ENCODE peak calls at places on chromosome 10, in six cellular contexts. V is pancreas, Z is brain microvascular endothelial cell, N is ascending aorta, D is lung, C is WERI-Rb-1. Q is an unnamed sample.

GRCh38 chr10:19169684-19170083 is 121.1 kb downstream of the MALRD1 start:
- DNase-seq in V (no peak), Z (no peak), N (no peak), D (no peak), C (no peak), Q (no peak)

GRCh38 chr10:133127291-133128125 is 32.5 kb upstream of the KNDC1 start:
- DNase-seq in V (no peak), Z (no peak), N (no peak), D (no peak), C (peak; percentile 61), Q (peak; percentile 61)

GRCh38 chr10:98262571-98262970 is 5.4 kb downstream of the LOXL4 start:
- DNase-seq in V (peak; percentile 56), Z (no peak), N (no peak), D (no peak), C (peak; percentile 86), Q (peak; percentile 82)

GRCh38 chr10:69839696-69840345 is 38.1 kb downstream of the COL13A1 start:
- DNase-seq in V (no peak), Z (peak; percentile 46), N (no peak), D (no peak), C (peak; percentile 38), Q (no peak)

GRCh38 chr10:75600833-75601232 is 169.4 kb downstream of the LRMDA start:
- DNase-seq in V (no peak), Z (no peak), N (no peak), D (no peak), C (no peak), Q (no peak)

GRCh38 chr10:44477021-44477420 is 92.1 kb upstream of the CXCL12 start:
- DNase-seq in V (no peak), Z (peak; percentile 75), N (no peak), D (no peak), C (no peak), Q (peak; percentile 65)

GRCh38 chr10:112934193-112934592 is 15.9 kb upstream of the TCF7L2 start:
- DNase-seq in V (no peak), Z (no peak), N (no peak), D (no peak), C (no peak), Q (no peak)

GRCh38 chr10:4661572-4662255 is 164.3 kb upstream of the AKR1E2 start:
- DNase-seq in V (no peak), Z (no peak), N (no peak), D (peak; percentile 70), C (no peak), Q (no peak)

GRCh38 chr10:68106656-68107055 is 2.6 kb upstream of the MYPN start:
- DNase-seq in V (no peak), Z (peak; percentile 83), N (no peak), D (no peak), C (no peak), Q (no peak)

GRCh38 chr10:131848741-131849590 is 51.8 kb upstream of the PPP2R2D start:
- DNase-seq in V (peak; percentile 6), Z (no peak), N (no peak), D (no peak), C (no peak), Q (no peak)

GRCh38 chr10:61900829-61901783 is at the start of gene ARID5B:
- DNase-seq in V (peak; percentile 65), Z (peak; percentile 81), N (no peak), D (peak; percentile 37), C (peak; percentile 50), Q (no peak)

GRCh38 chr10:101139421-101139911 is 8.4 kb downstream of the TLX1 start:
- DNase-seq in V (no peak), Z (no peak), N (no peak), D (no peak), C (no peak), Q (no peak)

GRCh38 chr10:22821501-22821900 is 106.4 kb upstream of the ARMC3 start:
- DNase-seq in V (no peak), Z (peak; percentile 47), N (no peak), D (no peak), C (no peak), Q (no peak)

GRCh38 chr10:65284495-65285041 is 1641.3 kb upstream of the LRRTM3 start:
- DNase-seq in V (no peak), Z (no peak), N (no peak), D (no peak), C (no peak), Q (no peak)

GRCh38 chr10:10849306-10849705 is 168.4 kb upstream of the CELF2 start:
- DNase-seq in V (no peak), Z (no peak), N (no peak), D (no peak), C (no peak), Q (no peak)

GRCh38 chr10:129033354-129033729 is 433.7 kb upstream of the MGMT start:
- DNase-seq in V (no peak), Z (no peak), N (no peak), D (no peak), C (no peak), Q (no peak)

GRCh38 chr10:77873558-77874380 is 52.8 kb downstream of the DLG5 start:
- DNase-seq in V (no peak), Z (peak; percentile 23), N (no peak), D (peak; percentile 47), C (no peak), Q (peak; percentile 88)

GRCh38 chr10:130409931-130410330 is 273.7 kb downstream of the GLRX3 start:
- DNase-seq in V (no peak), Z (no peak), N (no peak), D (no peak), C (no peak), Q (no peak)

GRCh38 chr10:77328272-77328816 is 309.3 kb downstream of the KCNMA1 start:
- DNase-seq in V (no peak), Z (no peak), N (no peak), D (no peak), C (no peak), Q (no peak)

GRCh38 chr10:88465765-88466164 is 117.4 kb downstream of the RNLS start:
- DNase-seq in V (no peak), Z (no peak), N (no peak), D (no peak), C (no peak), Q (no peak)

GRCh38 chr10:79115302-79115701 is 46.5 kb downstream of the ZMIZ1 start:
- DNase-seq in V (no peak), Z (no peak), N (no peak), D (no peak), C (no peak), Q (no peak)

GRCh38 chr10:24589265-24589664 is 134.4 kb downstream of the ARHGAP21 start:
- DNase-seq in V (no peak), Z (no peak), N (no peak), D (no peak), C (no peak), Q (no peak)

GRCh38 chr10:28738200-28738599 is 60.9 kb downstream of the BAMBI start:
- DNase-seq in V (no peak), Z (no peak), N (no peak), D (no peak), C (peak; percentile 9), Q (no peak)
- TF ChIP-seq CTCF in V (no peak), Z (peak; percentile 39), N (no peak), D (no peak), C (peak; percentile 36), Q (no peak)

GRCh38 chr10:33917069-33917468 is 582.6 kb upstream of the NRP1 start:
- DNase-seq in V (no peak), Z (no peak), N (no peak), D (no peak), C (no peak), Q (no peak)

GRCh38 chr10:33920351-33920750 is 585.9 kb upstream of the NRP1 start:
- DNase-seq in V (no peak), Z (no peak), N (no peak), D (no peak), C (no peak), Q (no peak)

GRCh38 chr10:33913194-33913593 is 578.7 kb upstream of the NRP1 start:
- DNase-seq in V (no peak), Z (no peak), N (no peak), D (no peak), C (no peak), Q (no peak)

GRCh38 chr10:33914746-33915145 is 580.3 kb upstream of the NRP1 start:
- DNase-seq in V (no peak), Z (no peak), N (no peak), D (no peak), C (no peak), Q (no peak)
- H3K4me3 ChIP-seq in V (no peak overlapping the region), Z (no peak overlapping the region), N (no peak overlapping the region), D (no peak overlapping the region), C (no peak overlapping the region), Q (no peak overlapping the region)

DNA sequence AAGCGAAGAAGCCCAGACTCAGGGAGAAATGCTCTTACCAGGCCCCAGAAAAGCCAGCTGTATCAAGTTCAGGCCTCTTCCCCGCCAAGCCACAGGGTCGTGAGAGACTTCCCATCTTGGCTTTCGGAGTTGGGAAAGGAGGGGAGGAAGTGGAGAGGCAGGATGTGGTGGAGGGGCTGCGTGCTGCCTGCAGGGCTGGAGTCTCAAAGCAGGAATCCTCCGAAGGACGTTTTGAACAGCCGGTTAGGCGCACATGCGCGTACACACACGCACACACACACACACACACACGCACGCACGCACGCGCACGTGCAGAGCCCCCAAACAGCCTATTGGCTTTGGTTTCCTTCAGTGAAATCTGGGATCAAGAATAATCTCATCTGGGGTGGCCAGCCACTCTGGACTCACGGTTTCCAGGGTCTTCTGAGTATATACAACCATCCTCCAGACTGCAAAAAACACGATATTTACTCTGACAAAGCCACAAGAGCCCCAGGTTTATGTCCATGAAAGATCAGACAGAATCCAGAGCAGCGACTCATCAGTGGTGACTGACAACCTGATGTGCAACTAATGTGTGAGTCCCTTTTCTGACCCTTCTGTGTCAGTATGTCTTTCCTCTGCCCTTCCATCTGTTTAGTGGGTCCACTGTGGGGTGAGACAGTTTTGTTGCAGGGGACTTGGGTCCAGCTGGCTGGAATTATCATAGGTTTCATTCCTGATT is 115.0 kb upstream of the ZNF438 start:
- DNase-seq in V (peak; percentile 21), Z (peak; percentile 73), N (no peak), D (no peak), C (no peak), Q (peak; percentile 71)
- H3K27ac ChIP-seq in V (no peak overlapping the region), Z (peak overlapping the region; percentile 69), N (no peak overlapping the region), D (peak overlapping the region; percentile 32), C (no peak overlapping the region), Q (no peak overlapping the region)

GRCh38 chr10:111524134-111524533 is 447.3 kb downstream of the ADRA2A start:
- DNase-seq in V (no peak), Z (no peak), N (no peak), D (no peak), C (no peak), Q (no peak)

GRCh38 chr10:111523016-111523415 is 446.2 kb downstream of the ADRA2A start:
- DNase-seq in V (no peak), Z (no peak), N (no peak), D (no peak), C (no peak), Q (no peak)

GRCh38 chr10:111525696-111526095 is 448.9 kb downstream of the ADRA2A start:
- DNase-seq in V (no peak), Z (no peak), N (no peak), D (no peak), C (no peak), Q (no peak)

GRCh38 chr10:111522141-111522540 is 445.3 kb downstream of the ADRA2A start:
- DNase-seq in V (no peak), Z (no peak), N (no peak), D (no peak), C (no peak), Q (no peak)

GRCh38 chr10:111522551-111522950 is 445.7 kb downstream of the ADRA2A start:
- DNase-seq in V (no peak), Z (no peak), N (no peak), D (no peak), C (peak; percentile 73), Q (no peak)
- TF ChIP-seq CTCF in V (no peak), Z (no peak), N (no peak), D (no peak), C (no peak), Q (no peak)

GRCh38 chr10:28906440-28906839 is 229.1 kb downstream of the BAMBI start:
- DNase-seq in V (no peak), Z (no peak), N (no peak), D (no peak), C (no peak), Q (no peak)
- H3K4me3 ChIP-seq in V (no peak overlapping the region), Z (no peak overlapping the region), N (no peak overlapping the region), D (no peak overlapping the region), C (no peak overlapping the region), Q (no peak overlapping the region)